ENCODE peak calls at places on chromosomes 12 and 14, in seven cellular contexts. E is PC-9, D is endodermal cell, N is epithelial cell of prostate, F is A549, O is pancreas, P is HL-60. Z is an unnamed sample.

GRCh38 chr14:101810897-101811620 is 49.5 kb downstream of the PPP2R5C start:
- DNase-seq in E (peak), D (no peak), N (no peak), F (no peak), O (no peak), P (no peak), Z (no peak)

GRCh38 chr14:30204431-30204830 is 276.8 kb upstream of the PRKD1 start:
- DNase-seq in E (no peak), D (no peak), N (no peak), F (no peak), O (no peak), P (no peak), Z (no peak)

GRCh38 chr12:71297930-71298329 is 140.1 kb upstream of the TSPAN8 start:
- DNase-seq in E (no peak), D (no peak), N (no peak), F (no peak), O (no peak), P (no peak), Z (no peak)

GRCh38 chr12:131194166-131194565 is 240.5 kb downstream of the ADGRD1 start:
- DNase-seq in E (no peak), D (peak), N (no peak), F (peak), O (no peak), P (no peak), Z (no peak)

GRCh38 chr12:116187158-116187511 is 90.4 kb downstream of the MED13L start:
- DNase-seq in E (no peak), D (no peak), N (no peak), F (no peak), O (no peak), P (no peak), Z (no peak)

GRCh38 chr12:661720-662486 is 1.3 kb downstream of the NINJ2 start:
- DNase-seq in E (no peak), D (no peak), N (no peak), F (no peak), O (no peak), P (no peak), Z (no peak)

GRCh38 chr12:63276537-63277365 is 125.8 kb upstream of the AVPR1A start:
- DNase-seq in E (no peak), D (peak), N (no peak), F (peak), O (peak), P (peak), Z (no peak)

GRCh38 chr14:68547305-68548193 is 245.3 kb downstream of the ZFP36L1 start:
- DNase-seq in E (peak), D (no peak), N (peak), F (peak), O (no peak), P (no peak), Z (peak)

GRCh38 chr12:125050868-125051267 is 14.4 kb upstream of the AACS start:
- DNase-seq in E (no peak), D (peak), N (no peak), F (no peak), O (no peak), P (no peak), Z (no peak)

GRCh38 chr12:118034429-118035193 is 18.1 kb downstream of the RFC5 start:
- DNase-seq in E (peak), D (peak), N (no peak), F (peak), O (no peak), P (no peak), Z (peak)

GRCh38 chr12:109385339-109386078 is 37.8 kb downstream of the MYO1H start:
- DNase-seq in E (peak), D (peak), N (peak), F (peak), O (no peak), P (no peak), Z (no peak)

GRCh38 chr12:90058721-90059120 is 350.1 kb upstream of the ATP2B1 start:
- DNase-seq in E (no peak), D (no peak), N (no peak), F (peak), O (no peak), P (no peak), Z (no peak)

GRCh38 chr12:123492290-123492689 is 34.4 kb downstream of the SNRNP35 start:
- DNase-seq in E (no peak), D (no peak), N (no peak), F (no peak), O (no peak), P (no peak), Z (no peak)

GRCh38 chr14:76917759-76918175 is 91.6 kb downstream of the LRRC74A start:
- DNase-seq in E (no peak), D (peak), N (no peak), F (no peak), O (peak), P (no peak), Z (no peak)

GRCh38 chr14:31205681-31206535 is 1.7 kb downstream of the HECTD1 start:
- DNase-seq in E (no peak), D (no peak), N (no peak), F (peak), O (no peak), P (no peak), Z (peak)

GRCh38 chr12:28618171-28618570 is 427.9 kb downstream of the CCDC91 start:
- DNase-seq in E (no peak), D (no peak), N (no peak), F (no peak), O (no peak), P (no peak), Z (no peak)

GRCh38 chr12:32644455-32644854 is 34.6 kb upstream of the DNM1L start:
- DNase-seq in E (no peak), D (no peak), N (no peak), F (no peak), O (no peak), P (no peak), Z (no peak)

GRCh38 chr12:65977384-65977783 is 153.1 kb downstream of the HMGA2 start:
- DNase-seq in E (no peak), D (no peak), N (no peak), F (no peak), O (no peak), P (no peak), Z (peak)

GRCh38 chr14:30983858-30984257 is 41.6 kb upstream of the AP4S1 start:
- DNase-seq in E (no peak), D (no peak), N (no peak), F (no peak), O (no peak), P (no peak), Z (no peak)

GRCh38 chr12:108822458-108823205 is 34.8 kb downstream of the SSH1 start:
- DNase-seq in E (peak), D (no peak), N (no peak), F (no peak), O (no peak), P (no peak), Z (no peak)

GRCh38 chr14:32014498-32014897 is 62.6 kb upstream of the ARHGAP5 start:
- DNase-seq in E (no peak), D (no peak), N (no peak), F (no peak), O (no peak), P (no peak), Z (no peak)

GRCh38 chr12:50533971-50534370 is 29.2 kb downstream of the DIP2B start:
- DNase-seq in E (no peak), D (no peak), N (no peak), F (no peak), O (no peak), P (no peak), Z (no peak)

GRCh38 chr14:68621400-68622365 is 171.2 kb downstream of the ZFP36L1 start:
- DNase-seq in E (peak), D (peak), N (no peak), F (no peak), O (no peak), P (no peak), Z (no peak)

GRCh38 chr12:66674495-66675122 is 4.3 kb downstream of the GRIP1 start:
- DNase-seq in E (no peak), D (no peak), N (no peak), F (no peak), O (no peak), P (no peak), Z (no peak)

GRCh38 chr12:127257366-127257935 is 1009.5 kb upstream of the TMEM132C start:
- DNase-seq in E (no peak), D (no peak), N (no peak), F (no peak), O (no peak), P (no peak), Z (peak)

GRCh38 chr12:78600541-78600940 is 264.0 kb upstream of the SYT1 start:
- DNase-seq in E (no peak), D (no peak), N (no peak), F (no peak), O (no peak), P (no peak), Z (no peak)

GRCh38 chr14:66345986-66346385 is 140.2 kb upstream of the CCDC196 start:
- DNase-seq in E (no peak), D (peak), N (no peak), F (no peak), O (no peak), P (no peak), Z (no peak)

GRCh38 chr14:91501951-91502930 is 7.9 kb downstream of the PPP4R3A start:
- DNase-seq in E (no peak), D (no peak), N (no peak), F (no peak), O (no peak), P (no peak), Z (no peak)

GRCh38 chr14:98956181-98956580 is 315.8 kb downstream of the BCL11B start:
- DNase-seq in E (no peak), D (peak), N (no peak), F (no peak), O (no peak), P (no peak), Z (no peak)

GRCh38 chr14:90556050-90556477 is 159.2 kb downstream of the CALM1 start:
- DNase-seq in E (no peak), D (peak), N (no peak), F (no peak), O (peak), P (no peak), Z (no peak)

GRCh38 chr12:130456375-130457199 is 118.9 kb downstream of the PIWIL1 start:
- DNase-seq in E (no peak), D (no peak), N (no peak), F (no peak), O (peak), P (no peak), Z (no peak)

GRCh38 chr12:119020377-119021360 is 39.3 kb downstream of the SRRM4 start:
- DNase-seq in E (no peak), D (peak), N (no peak), F (peak), O (peak), P (peak), Z (no peak)

GRCh38 chr12:131418884-131419283 is 292.0 kb upstream of the SFSWAP start:
- DNase-seq in E (no peak), D (no peak), N (no peak), F (no peak), O (no peak), P (no peak), Z (no peak)

GRCh38 chr12:103924761-103925641 is 5.2 kb upstream of the HSP90B1 start:
- DNase-seq in E (no peak), D (peak), N (peak), F (peak), O (no peak), P (no peak), Z (peak)
- H3K27ac ChIP-seq in E (no peak), D (no peak), N (no peak), F (no peak), O (no peak), P (no peak), Z (no peak)

GRCh38 chr12:52524898-52525591 is 4.9 kb upstream of the KRT5 start:
- DNase-seq in E (peak), D (peak), N (no peak), F (no peak), O (peak), P (no peak), Z (peak)
- H3K27ac ChIP-seq in E (no peak), D (no peak), N (peak), F (no peak), O (no peak), P (no peak), Z (no peak)

GRCh38 chr14:81312289-81312876 is 87.7 kb downstream of the STON2 start:
- DNase-seq in E (no peak), D (peak), N (no peak), F (no peak), O (no peak), P (no peak), Z (no peak)
- H3K27ac ChIP-seq in E (no peak), D (no peak), N (peak), F (no peak), O (no peak), P (no peak), Z (no peak)

GRCh38 chr12:6279631-6280030 is 30.9 kb upstream of the PLEKHG6 start:
- DNase-seq in E (no peak), D (peak), N (no peak), F (no peak), O (no peak), P (no peak), Z (no peak)

GRCh38 chr12:6279256-6279628 is 31.2 kb upstream of the PLEKHG6 start:
- DNase-seq in E (no peak), D (peak), N (no peak), F (no peak), O (no peak), P (no peak), Z (no peak)

GRCh38 chr12:6276936-6277615 is 33.4 kb upstream of the PLEKHG6 start:
- DNase-seq in E (peak), D (peak), N (no peak), F (peak), O (no peak), P (no peak), Z (no peak)

GRCh38 chr12:6278439-6279255 is 31.8 kb upstream of the PLEKHG6 start:
- DNase-seq in E (peak), D (peak), N (no peak), F (peak), O (peak), P (peak), Z (peak)

GRCh38 chr12:6277982-6278438 is 32.5 kb upstream of the PLEKHG6 start:
- DNase-seq in E (peak), D (no peak), N (no peak), F (peak), O (peak), P (no peak), Z (no peak)
- H3K27ac ChIP-seq in E (peak), D (no peak), N (peak), F (peak), O (peak), P (no peak), Z (peak)